ENCODE peak calls at places on chromosomes 3 and 15, in nine cellular contexts. F, Q, W, A, P, V, X, C and B are unnamed samples. For H3K4me1, the result is how much of the 10 kb centered on the place peaks cover.

GRCh38 chr3:72678892-72679291 is 169.4 kb downstream of the SHQ1 start:
- DNase-seq in P (peak), W (no peak), C (peak), A (no peak), F (no peak), X (no peak), Q (peak), V (no peak), B (peak)

GRCh38 chr3:14383753-14384152 is 18.7 kb upstream of the SLC6A6 start:
- DNase-seq in V (no peak), C (no peak), X (no peak), A (peak), Q (no peak), W (no peak), F (no peak), P (no peak), B (no peak)

GRCh38 chr3:10273697-10274305 is 18.9 kb downstream of the GHRL start:
- DNase-seq in V (no peak), F (peak), X (peak), P (no peak), W (no peak), A (no peak), Q (peak), C (no peak), B (peak)

GRCh38 chr3:153244961-153245360 is 82.9 kb downstream of the RAP2B start:
- DNase-seq in Q (peak), W (no peak), V (no peak), C (no peak), A (no peak), F (no peak), X (peak), P (no peak), B (peak)

GRCh38 chr3:113103588-113103987 is 107.8 kb upstream of the BOC start:
- DNase-seq in W (no peak), F (no peak), X (no peak), A (no peak), C (no peak), Q (no peak), V (no peak), P (no peak), B (no peak)

GRCh38 chr15:98894312-98894711 is 113.3 kb downstream of the PGPEP1L start:
- DNase-seq in V (no peak), A (no peak), F (no peak), X (no peak), P (no peak), W (no peak), C (no peak), Q (no peak), B (no peak)

GRCh38 chr3:65861718-65862117 is 177.0 kb downstream of the MAGI1 start:
- DNase-seq in P (no peak), V (no peak), C (no peak), A (no peak), W (no peak), Q (no peak), X (no peak), F (peak), B (no peak)

GRCh38 chr3:45462522-45463262 is 74.3 kb downstream of the LARS2 start:
- DNase-seq in Q (peak), W (no peak), P (no peak), C (no peak), X (no peak), F (peak), V (no peak), A (peak), B (peak)

GRCh38 chr3:27613846-27614500 is 108.2 kb downstream of the EOMES start:
- DNase-seq in C (no peak), W (no peak), Q (peak), F (peak), A (no peak), P (no peak), X (no peak), V (no peak), B (no peak)

GRCh38 chr3:23567917-23568316 is 237.8 kb upstream of the UBE2E1 start:
- DNase-seq in X (peak), C (peak), V (peak), W (no peak), F (peak), Q (peak), P (no peak), A (no peak), B (peak)

GRCh38 chr15:47404877-47405276 is 312.4 kb upstream of the SEMA6D start:
- DNase-seq in C (no peak), A (no peak), X (no peak), W (peak), Q (no peak), P (no peak), F (no peak), V (no peak), B (no peak)

GRCh38 chr15:62795171-62795570 is 247.4 kb upstream of the TPM1 start:
- DNase-seq in X (no peak), Q (no peak), W (no peak), F (no peak), V (no peak), C (no peak), P (no peak), A (no peak), B (no peak)

GRCh38 chr15:98312913-98313312 is 335.4 kb upstream of the IGF1R start:
- DNase-seq in A (no peak), W (no peak), C (no peak), V (no peak), P (no peak), F (no peak), X (no peak), Q (no peak), B (no peak)

GRCh38 chr15:101097111-101097510 is 154.7 kb downstream of the CHSY1 start:
- DNase-seq in A (no peak), X (no peak), F (no peak), V (no peak), C (no peak), Q (no peak), W (no peak), P (no peak), B (no peak)

GRCh38 chr3:195438371-195438770 is 4.4 kb downstream of the ACAP2 start:
- DNase-seq in Q (no peak), F (no peak), W (no peak), A (no peak), X (no peak), C (peak), V (peak), P (peak), B (no peak)

GRCh38 chr15:80619677-80620076 is 75.4 kb upstream of the ABHD17C start:
- DNase-seq in W (no peak), A (no peak), P (peak), C (peak), V (no peak), Q (peak), X (no peak), F (no peak), B (no peak)

GRCh38 chr3:55185380-55185779 is 257.5 kb upstream of the LRTM1 start:
- DNase-seq in P (no peak), V (no peak), F (peak), X (peak), W (no peak), A (no peak), Q (peak), C (no peak), B (peak)

GRCh38 chr3:183664913-183665381 is 29.5 kb downstream of the KLHL24 start:
- DNase-seq in Q (peak), X (peak), V (no peak), A (no peak), C (peak), F (peak), W (no peak), P (no peak), B (peak)

GRCh38 chr3:50550079-50550736 is 17.3 kb downstream of the C3orf18 start:
- DNase-seq in W (peak), P (peak), F (no peak), Q (peak), A (peak), V (no peak), C (peak), X (peak), B (peak)

GRCh38 chr3:138818175-138818574 is 16.6 kb downstream of the PIK3CB start:
- DNase-seq in A (no peak), V (no peak), W (no peak), C (no peak), X (no peak), F (no peak), Q (no peak), P (no peak), B (no peak)

GRCh38 chr3:78255403-78255802 is 1215.5 kb downstream of the ROBO2 start:
- DNase-seq in A (no peak), W (no peak), X (peak), V (no peak), C (no peak), F (peak), P (no peak), Q (peak), B (peak)

GRCh38 chr15:64443016-64443415 is 17.4 kb upstream of the ZNF609 start:
- DNase-seq in F (peak), V (no peak), Q (no peak), X (no peak), A (no peak), C (no peak), W (no peak), P (no peak), B (peak)

GRCh38 chr15:78873796-78874761 is 1.4 kb downstream of the MORF4L1 start:
- DNase-seq in C (peak), A (peak), F (peak), V (no peak), X (peak), Q (peak), P (peak), W (peak), B (no peak)

GRCh38 chr3:191376742-191377141 is 46.4 kb upstream of the UTS2B start:
- DNase-seq in A (no peak), W (no peak), F (peak), V (no peak), Q (peak), C (peak), P (peak), X (peak), B (peak)

GRCh38 chr3:36777424-36778218 is 13.3 kb upstream of the DCLK3 start:
- DNase-seq in C (no peak), W (no peak), X (no peak), A (peak), V (no peak), P (no peak), Q (no peak), F (no peak), B (no peak)

GRCh38 chr3:8856721-8857120 is 87.3 kb upstream of the OXTR start:
- DNase-seq in F (peak), X (no peak), A (no peak), P (no peak), V (no peak), Q (peak), W (no peak), C (no peak), B (peak)

GRCh38 chr3:18390024-18390660 is 35.0 kb downstream of the SATB1 start:
- DNase-seq in V (no peak), W (no peak), X (no peak), Q (no peak), P (no peak), A (no peak), C (no peak), F (no peak), B (no peak)

GRCh38 chr3:125585595-125586223 is 9.6 kb downstream of the OSBPL11 start:
- DNase-seq in V (peak), Q (peak), C (peak), F (peak), X (peak), P (peak), A (peak), W (peak), B (peak)

GRCh38 chr3:46378426-46378942 is 7.7 kb downstream of the CCR5 start:
- DNase-seq in W (peak), X (peak), Q (peak), A (peak), V (peak), F (peak), C (peak), P (peak), B (peak)

GRCh38 chr3:12886106-12886679 is 44.8 kb upstream of the RPL32 start:
- DNase-seq in V (no peak), A (peak), P (no peak), C (no peak), X (no peak), Q (no peak), W (no peak), F (no peak), B (no peak)

GRCh38 chr3:47108546-47108945 is 55.4 kb downstream of the SETD2 start:
- DNase-seq in Q (peak), X (no peak), P (no peak), F (peak), V (no peak), A (no peak), C (no peak), W (peak), B (peak)

GRCh38 chr15:92149029-92149428 is 244.7 kb upstream of the ST8SIA2 start:
- DNase-seq in P (no peak), W (no peak), V (no peak), X (no peak), C (no peak), F (no peak), A (no peak), Q (peak), B (no peak)

GRCh38 chr3:8421267-8421666 is 80.4 kb upstream of the LMCD1 start:
- DNase-seq in C (peak), A (peak), W (peak), F (no peak), X (no peak), Q (peak), P (no peak), V (no peak), B (no peak)

GRCh38 chr3:102006812-102007485 is 157.6 kb downstream of the NFKBIZ start:
- DNase-seq in C (peak), X (peak), F (peak), A (no peak), V (no peak), P (peak), Q (peak), W (no peak), B (peak)

GRCh38 chr3:139267300-139268246 is 76.2 kb upstream of the MRPS22 start:
- DNase-seq in Q (no peak), V (no peak), P (no peak), F (no peak), A (no peak), C (no peak), X (no peak), W (no peak), B (no peak)

GRCh38 chr3:60325610-60326181 is 925.6 kb downstream of the FHIT start:
- DNase-seq in P (no peak), W (no peak), F (no peak), A (no peak), V (no peak), Q (no peak), X (no peak), C (no peak), B (no peak)

DNA sequence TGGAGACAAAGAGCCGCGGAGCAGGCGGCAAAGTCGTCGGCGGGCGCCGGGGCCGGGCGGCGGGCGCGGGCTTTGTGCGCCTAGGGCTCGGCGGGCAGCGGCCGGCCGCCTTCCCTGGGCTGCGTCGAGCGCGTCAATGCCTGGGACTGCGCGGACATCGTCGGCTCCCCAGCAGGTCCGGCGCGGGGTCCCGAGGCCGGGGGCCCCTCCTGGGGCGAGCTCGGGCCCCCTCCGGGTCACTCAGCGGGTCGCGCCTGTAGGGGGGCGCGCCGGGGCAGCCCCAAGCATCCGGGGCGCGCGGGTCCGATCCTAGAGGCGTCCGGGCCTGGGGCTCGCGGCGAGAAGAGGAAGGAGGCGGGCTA is 761 bp downstream of the TLE3 start:
- DNase-seq in V (no peak), Q (peak), C (no peak), P (peak), W (no peak), A (no peak), F (no peak), X (no peak), B (peak)
- H3K4me1 ChIP-seq in V (under half), Q (under half), C (half or more), P (half or more), W (under half), A (half or more), F (under half), X (under half), B (under half)

GRCh38 chr3:186077466-186077865 is 31.4 kb downstream of the ETV5 start:
- DNase-seq in F (no peak), X (no peak), A (no peak), P (no peak), C (no peak), Q (no peak), V (no peak), W (no peak), B (no peak)
- H2AFZ ChIP-seq in F (no peak), X (no peak), A (no peak), P (no peak), C (no peak), Q (no peak), V (no peak), W (no peak), B (no peak)

GRCh38 chr15:83110361-83110760 is 2.9 kb downstream of the TM6SF1 start:
- DNase-seq in W (no peak), P (no peak), V (no peak), X (no peak), C (no peak), A (no peak), F (no peak), Q (no peak), B (no peak)
- H3K4me1 ChIP-seq in W (under half), P (under half), V (under half), X (under half), C (under half), A (under half), F (under half), Q (under half), B (under half)

DNA sequence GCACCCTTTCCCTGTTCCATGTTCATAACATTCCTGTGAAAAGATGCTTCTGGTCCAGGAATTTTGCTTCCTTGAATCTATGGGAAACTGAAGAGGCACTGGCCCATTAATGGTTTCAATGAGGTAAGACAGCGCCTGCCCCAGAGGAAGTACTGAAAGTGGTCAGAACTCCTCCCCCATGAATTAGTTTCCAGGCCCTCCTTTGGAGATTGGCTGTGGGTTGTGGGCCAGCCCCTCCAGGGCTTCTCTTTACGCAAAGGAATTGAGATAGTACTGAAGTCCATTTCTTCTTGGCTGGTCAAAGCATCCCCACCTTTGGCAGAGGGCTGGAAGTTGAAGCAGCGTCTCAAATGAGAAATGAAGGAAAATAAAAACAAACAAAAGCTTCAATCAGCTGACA is 175.5 kb downstream of the POLR2M start:
- DNase-seq in V (no peak), W (no peak), X (no peak), A (no peak), Q (no peak), C (no peak), P (no peak), F (no peak), B (no peak)
- H2AFZ ChIP-seq in V (no peak), W (no peak), X (no peak), A (no peak), Q (no peak), C (no peak), P (no peak), F (no peak), B (no peak)

GRCh38 chr3:52532838-52533622 is 627 bp downstream of the NT5DC2 start:
- DNase-seq in W (peak), X (peak), V (no peak), F (no peak), A (peak), P (peak), C (peak), Q (peak), B (peak)
- H3K4me1 ChIP-seq in W (under half), X (under half), V (under half), F (half or more), A (under half), P (half or more), C (under half), Q (under half), B (under half)

GRCh38 chr3:151285940-151286339 is 7.6 kb upstream of the P2RY14 start:
- DNase-seq in A (no peak), X (no peak), P (no peak), Q (no peak), C (no peak), W (no peak), V (no peak), F (no peak), B (no peak)
- H2AFZ ChIP-seq in A (no peak), X (no peak), P (no peak), Q (no peak), C (no peak), W (no peak), V (no peak), F (no peak), B (no peak)

GRCh38 chr3:33426630-33427341 is 13.4 kb downstream of the UBP1 start:
- DNase-seq in W (no peak), V (no peak), Q (no peak), C (peak), A (no peak), P (peak), F (no peak), X (no peak), B (no peak)

GRCh38 chr3:33425456-33425855 is 14.7 kb downstream of the UBP1 start:
- DNase-seq in A (no peak), P (no peak), X (no peak), V (no peak), Q (peak), W (no peak), C (no peak), F (no peak), B (peak)

GRCh38 chr3:33428812-33429211 is 11.4 kb downstream of the UBP1 start:
- DNase-seq in C (no peak), Q (no peak), W (peak), P (no peak), A (no peak), X (no peak), V (no peak), F (no peak), B (no peak)

GRCh38 chr3:33424606-33425453 is 15.4 kb downstream of the UBP1 start:
- DNase-seq in V (no peak), F (no peak), X (no peak), P (no peak), A (no peak), Q (peak), C (no peak), W (no peak), B (no peak)

GRCh38 chr3:33426068-33426467 is 14.1 kb downstream of the UBP1 start:
- DNase-seq in W (peak), V (no peak), C (no peak), X (no peak), F (no peak), Q (no peak), P (no peak), A (no peak), B (no peak)
- H3K4me1 ChIP-seq in W (half or more), V (under half), C (under half), X (under half), F (under half), Q (under half), P (under half), A (under half), B (under half)

GRCh38 chr15:31247404-31247803 is 79.2 kb upstream of the KLF13 start:
- DNase-seq in C (no peak), X (no peak), P (no peak), W (peak), V (no peak), Q (no peak), A (no peak), F (no peak), B (no peak)
- H2AFZ ChIP-seq in C (no peak), X (no peak), P (no peak), W (no peak), V (no peak), Q (no peak), A (no peak), F (no peak), B (no peak)

DNA sequence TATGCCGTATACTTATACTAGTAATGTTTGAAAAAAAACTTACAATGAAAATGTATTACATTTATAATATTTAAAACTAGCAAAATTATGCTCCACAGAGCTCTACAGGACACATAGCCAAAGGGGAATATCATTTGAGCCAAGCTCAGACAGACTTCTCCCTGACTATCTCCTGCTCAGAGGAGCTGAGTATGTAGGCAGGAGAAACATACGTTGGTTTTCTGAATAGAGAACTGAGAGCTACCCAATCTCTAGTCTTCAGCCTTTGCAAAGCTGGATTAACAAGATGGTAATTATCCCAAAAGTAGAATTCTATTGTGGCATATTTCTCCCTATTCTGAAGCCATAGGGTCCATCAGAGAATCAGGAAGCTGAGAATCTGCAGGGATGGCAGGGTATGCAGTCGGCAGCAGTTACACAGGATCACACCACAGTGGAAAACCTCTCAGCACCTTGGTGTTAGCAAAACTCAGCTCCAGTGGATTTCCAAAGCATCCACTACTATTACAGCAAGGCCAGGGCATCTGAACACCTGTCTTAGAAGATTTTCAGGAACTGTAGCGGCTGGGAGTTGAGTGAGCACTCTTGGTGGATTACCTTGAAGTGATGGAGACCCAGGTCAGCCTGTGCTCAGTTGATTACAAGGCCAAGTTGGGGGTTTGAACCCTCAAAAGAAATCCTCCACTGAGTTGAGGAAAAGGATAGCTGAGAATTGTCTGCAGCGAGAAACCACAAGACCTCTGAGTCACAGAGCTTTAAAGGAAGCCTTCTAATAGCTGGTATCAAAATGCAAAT is 30.1 kb downstream of the GPR15 start:
- DNase-seq in P (no peak), X (peak), C (peak), Q (peak), A (no peak), V (no peak), W (no peak), F (peak), B (peak)
- H3K4me1 ChIP-seq in P (under half), X (under half), C (half or more), Q (under half), A (half or more), V (half or more), W (under half), F (under half), B (under half)

GRCh38 chr15:41115652-41116115 is 396 bp downstream of the INO80 start:
- DNase-seq in F (peak), P (peak), C (peak), Q (no peak), X (peak), W (peak), V (peak), A (peak), B (peak)
- H2AFZ ChIP-seq in F (peak), P (peak), C (peak), Q (peak), X (peak), W (no peak), V (no peak), A (peak), B (peak)